ENCODE peak calls at places on chromosomes 7 and 10, in ten cellular contexts. Z, F, U, R, P, B, I, Y, A and O are unnamed samples.

GRCh38 chr10:18737236-18737635 is 78.0 kb downstream of the ARL5B start:
- DNase-seq in A (no peak), U (no peak), F (no peak), R (peak), B (no peak), P (no peak), I (no peak), Y (no peak), Z (peak), O (peak)

GRCh38 chr10:78436706-78437406 is 403.2 kb downstream of the RPS24 start:
- DNase-seq in U (no peak), P (no peak), I (no peak), B (no peak), Z (no peak), A (no peak), Y (no peak), F (peak), R (no peak), O (no peak)

GRCh38 chr10:81978238-81978637 is 103.2 kb downstream of the NRG3 start:
- DNase-seq in A (no peak), R (peak), Y (no peak), U (no peak), I (no peak), Z (no peak), F (no peak), B (no peak), P (peak), O (peak)

GRCh38 chr7:7311001-7311400 is 128.7 kb downstream of the C1GALT1 start:
- DNase-seq in Z (no peak), U (no peak), F (no peak), B (no peak), R (no peak), A (no peak), I (no peak), P (no peak), Y (no peak), O (no peak)

GRCh38 chr7:114944742-114945625 is 23.1 kb downstream of the MDFIC start:
- DNase-seq in U (peak), F (peak), P (no peak), A (no peak), Y (peak), B (no peak), Z (peak), R (peak), I (peak), O (peak)

GRCh38 chr10:132293416-132294195 is 14.1 kb downstream of the STK32C start:
- DNase-seq in P (no peak), Z (no peak), R (no peak), A (no peak), I (peak), B (no peak), F (peak), Y (no peak), U (peak), O (no peak)

GRCh38 chr10:73931767-73932624 is 21.1 kb downstream of the PLAU start:
- DNase-seq in I (no peak), F (peak), R (no peak), B (no peak), Z (no peak), A (peak), P (peak), U (no peak), Y (peak), O (no peak)

GRCh38 chr10:60810437-60811182 is 32.3 kb downstream of the CDK1 start:
- DNase-seq in F (no peak), U (no peak), P (no peak), B (no peak), I (peak), Y (peak), Z (peak), A (peak), R (peak), O (peak)

GRCh38 chr10:57692255-57692980 is 575.3 kb downstream of the IPMK start:
- DNase-seq in I (peak), Y (no peak), Z (peak), P (no peak), A (peak), R (peak), U (no peak), F (no peak), B (no peak), O (peak)

GRCh38 chr10:974038-974784 is 14.0 kb upstream of the GTPBP4 start:
- DNase-seq in Z (no peak), A (peak), U (no peak), R (no peak), Y (peak), I (peak), F (peak), P (no peak), B (no peak), O (peak)

GRCh38 chr7:5266148-5267028 is 16.4 kb upstream of the SLC29A4 start:
- DNase-seq in Z (no peak), P (no peak), B (no peak), R (peak), Y (no peak), I (peak), U (no peak), A (no peak), F (no peak), O (no peak)

GRCh38 chr10:7260912-7261700 is 149.7 kb downstream of the SFMBT2 start:
- DNase-seq in F (no peak), U (no peak), Y (no peak), R (peak), B (no peak), A (no peak), Z (peak), P (no peak), I (no peak), O (peak)

GRCh38 chr7:54839538-54840213 is 80.7 kb upstream of the SEC61G start:
- DNase-seq in U (peak), F (peak), R (peak), B (no peak), Z (peak), I (peak), A (peak), P (no peak), Y (peak), O (peak)

GRCh38 chr10:16735626-16736025 is 81.6 kb downstream of the RSU1 start:
- DNase-seq in U (no peak), A (no peak), Y (no peak), P (no peak), B (no peak), I (no peak), Z (no peak), R (no peak), F (no peak), O (no peak)

GRCh38 chr10:127522298-127522697 is 26.8 kb upstream of the NPS start:
- DNase-seq in P (no peak), R (no peak), Y (no peak), F (no peak), I (no peak), A (no peak), Z (no peak), B (no peak), U (no peak), O (no peak)

GRCh38 chr10:127524869-127525268 is 24.2 kb upstream of the NPS start:
- DNase-seq in Y (no peak), B (no peak), U (no peak), I (no peak), Z (no peak), R (peak), P (no peak), A (no peak), F (no peak), O (no peak)

GRCh38 chr10:127527320-127527719 is 21.8 kb upstream of the NPS start:
- DNase-seq in U (no peak), B (no peak), A (no peak), I (no peak), Z (no peak), R (no peak), F (no peak), Y (no peak), P (no peak), O (no peak)

GRCh38 chr10:127525686-127526085 is 23.4 kb upstream of the NPS start:
- DNase-seq in B (no peak), U (no peak), R (no peak), Y (no peak), P (no peak), F (no peak), Z (no peak), I (no peak), A (no peak), O (no peak)

GRCh38 chr10:127524229-127524628 is 24.9 kb upstream of the NPS start:
- DNase-seq in U (no peak), Z (no peak), Y (no peak), F (peak), P (no peak), I (no peak), A (no peak), R (no peak), B (no peak), O (no peak)
- TF ChIP-seq CTCF in U (no peak), Z (no peak), Y (no peak), F (peak), P (no peak), I (peak), A (no peak), R (no peak), B (no peak), O (peak)

DNA sequence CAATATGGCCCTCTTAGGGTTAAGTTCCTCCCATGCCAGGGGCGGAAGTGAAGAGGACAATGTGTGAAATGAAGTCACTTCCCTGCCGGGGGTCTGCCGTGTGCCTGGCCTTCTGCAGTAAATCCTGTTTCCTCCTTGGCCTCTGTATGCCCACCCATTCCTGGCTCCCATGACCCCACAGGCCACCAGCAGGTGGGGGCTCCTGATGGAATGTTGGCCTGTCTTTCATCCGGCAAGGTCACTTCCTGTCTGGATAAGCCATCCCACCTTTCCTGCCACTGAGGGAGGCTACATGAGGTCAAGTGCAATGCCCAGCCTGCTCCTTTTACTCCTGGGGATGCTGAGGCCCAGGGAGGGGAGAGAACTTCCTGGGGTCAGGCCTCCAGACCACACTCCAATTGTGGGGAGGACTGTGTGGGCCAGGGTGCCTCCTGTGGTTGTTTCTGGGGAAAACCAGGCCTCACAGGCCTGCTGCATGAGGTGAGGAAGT is 22.3 kb downstream of the PALD1 start:
- DNase-seq in F (no peak), U (no peak), Z (no peak), R (no peak), A (no peak), P (no peak), B (no peak), Y (no peak), I (no peak), O (no peak)
- TF ChIP-seq CTCF in F (no peak), U (no peak), Z (no peak), R (no peak), A (no peak), P (no peak), B (no peak), Y (no peak), I (no peak), O (no peak)

GRCh38 chr7:131896189-131896855 is 339.9 kb upstream of the PODXL start:
- DNase-seq in I (no peak), A (no peak), Z (no peak), R (no peak), Y (no peak), U (no peak), P (no peak), F (peak), B (no peak), O (no peak)

GRCh38 chr7:131890191-131890590 is 333.8 kb upstream of the PODXL start:
- DNase-seq in Y (no peak), U (no peak), P (no peak), B (no peak), A (no peak), F (no peak), Z (no peak), I (no peak), R (no peak), O (peak)

GRCh38 chr7:131895541-131896173 is 339.2 kb upstream of the PODXL start:
- DNase-seq in P (no peak), I (peak), Y (no peak), B (no peak), U (no peak), F (peak), A (no peak), Z (peak), R (peak), O (peak)

GRCh38 chr7:131897016-131897789 is 340.8 kb upstream of the PODXL start:
- DNase-seq in Z (peak), F (peak), R (no peak), I (peak), P (no peak), U (no peak), B (no peak), A (no peak), Y (no peak), O (peak)

DNA sequence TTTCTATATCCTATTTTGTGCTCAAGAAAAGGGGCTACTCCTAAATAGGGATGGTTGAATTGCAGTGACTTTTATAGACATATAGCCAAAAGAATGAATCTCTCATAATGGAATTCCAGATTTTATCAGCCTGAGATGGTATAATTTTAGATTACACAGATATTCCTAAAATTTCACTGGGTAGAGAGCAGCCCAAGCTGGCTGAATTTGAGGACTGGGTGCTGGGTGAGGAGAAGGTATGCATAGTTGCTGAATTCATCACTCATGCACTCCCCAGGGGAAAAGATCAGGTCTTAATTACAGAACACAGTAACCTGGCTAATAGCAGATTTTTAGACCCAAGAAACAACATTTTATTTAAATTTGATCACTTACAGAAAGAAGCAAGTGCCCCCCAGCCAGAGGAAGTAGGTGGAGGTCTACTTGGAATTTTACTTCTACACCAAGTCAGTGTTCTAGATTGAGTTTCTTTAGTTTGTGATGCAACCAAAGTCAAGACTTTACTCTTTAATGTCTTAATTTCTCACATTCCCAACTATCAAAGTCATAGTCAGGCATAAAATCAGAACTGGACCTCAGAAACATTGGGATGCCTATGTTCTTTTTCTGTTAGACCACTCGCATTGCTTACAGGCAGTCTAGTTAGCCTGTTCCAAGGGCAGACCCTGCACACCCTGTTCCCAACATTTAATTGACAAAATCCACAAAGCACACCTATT is 337.4 kb upstream of the PODXL start:
- DNase-seq in I (no peak), A (no peak), P (no peak), Y (no peak), U (no peak), B (no peak), Z (no peak), F (peak), R (no peak), O (peak)
- TF ChIP-seq CTCF in I (no peak), A (no peak), P (no peak), Y (no peak), U (no peak), B (no peak), Z (no peak), F (no peak), R (no peak), O (no peak)

GRCh38 chr7:157299317-157299612 is 37.5 kb upstream of the DNAJB6 start:
- DNase-seq in I (peak), Z (no peak), A (no peak), B (no peak), P (no peak), Y (no peak), U (no peak), R (no peak), F (no peak), O (no peak)

GRCh38 chr7:157302314-157302711 is 34.5 kb upstream of the DNAJB6 start:
- DNase-seq in F (no peak), B (peak), Z (peak), A (peak), P (peak), R (peak), U (no peak), I (peak), Y (peak), O (peak)

GRCh38 chr7:157300406-157300770 is 36.4 kb upstream of the DNAJB6 start:
- DNase-seq in F (no peak), B (no peak), A (no peak), R (no peak), P (no peak), U (no peak), Z (no peak), Y (no peak), I (peak), O (no peak)

GRCh38 chr7:157297071-157297638 is 39.6 kb upstream of the DNAJB6 start:
- DNase-seq in I (peak), B (no peak), Y (no peak), P (no peak), Z (no peak), R (no peak), A (no peak), U (no peak), F (no peak), O (no peak)

DNA sequence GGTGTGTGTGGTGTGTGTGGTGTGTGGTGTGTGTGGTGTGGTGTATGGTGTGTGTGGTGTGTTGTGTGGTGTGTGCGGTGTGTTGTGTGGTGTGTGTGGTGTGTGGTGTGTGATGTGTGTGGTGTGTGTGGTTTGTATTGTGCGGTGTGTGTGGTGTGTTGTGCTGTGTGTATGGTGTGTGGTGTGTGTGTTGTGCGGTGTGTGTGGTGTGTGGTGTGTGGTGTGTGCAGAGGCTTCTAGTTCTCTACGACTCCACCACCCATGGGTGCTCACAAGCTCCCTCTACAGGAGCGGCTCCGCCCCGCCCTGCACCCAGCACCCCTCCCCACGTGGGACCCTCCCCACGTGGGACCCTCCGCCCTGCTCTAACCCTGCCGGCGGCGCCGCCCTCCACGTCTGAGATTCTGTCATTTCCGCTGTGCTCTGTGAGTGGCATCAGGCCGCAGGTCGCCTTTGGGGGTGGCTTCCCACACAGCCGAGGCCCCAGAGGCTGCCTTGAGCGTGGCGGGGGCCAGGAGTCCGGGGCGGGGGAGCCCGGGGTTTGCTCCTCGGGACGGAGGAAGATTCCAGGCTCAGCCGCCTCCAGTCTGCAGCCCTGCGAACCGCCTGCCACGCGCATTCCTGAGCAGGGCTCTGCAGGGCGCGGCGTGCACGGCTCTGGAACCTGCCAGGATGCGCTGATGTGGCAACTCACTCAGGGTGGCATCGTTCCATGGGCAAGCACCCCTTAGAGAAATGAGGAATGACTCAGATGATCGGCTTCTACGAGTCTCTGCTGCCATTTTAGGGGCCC is 37.0 kb upstream of the DNAJB6 start:
- DNase-seq in U (no peak), Z (no peak), A (peak), Y (no peak), B (no peak), P (no peak), F (peak), R (peak), I (peak), O (no peak)
- TF ChIP-seq CTCF in U (no peak), Z (no peak), A (peak), Y (no peak), B (no peak), P (peak), F (peak), R (peak), I (no peak), O (peak)

GRCh38 chr10:129929343-129930297 is 34.5 kb downstream of the EBF3 start:
- DNase-seq in I (no peak), A (no peak), U (peak), B (no peak), R (no peak), F (peak), Z (no peak), P (no peak), Y (no peak), O (no peak)
- TF ChIP-seq CTCF in I (no peak), A (no peak), U (no peak), B (no peak), R (no peak), F (peak), Z (no peak), P (no peak), Y (no peak), O (no peak)

GRCh38 chr7:1361756-1362125 is 97.5 kb downstream of the MICALL2 start:
- DNase-seq in I (no peak), R (no peak), Z (no peak), P (no peak), B (no peak), U (no peak), Y (no peak), A (no peak), F (no peak), O (no peak)

GRCh38 chr7:1362301-1362700 is 97.0 kb downstream of the MICALL2 start:
- DNase-seq in Y (no peak), B (no peak), P (no peak), U (no peak), R (no peak), F (no peak), I (no peak), A (no peak), Z (no peak), O (no peak)

GRCh38 chr7:1365846-1366245 is 93.4 kb downstream of the MICALL2 start:
- DNase-seq in Z (no peak), R (no peak), F (no peak), I (no peak), B (no peak), P (no peak), Y (no peak), U (no peak), A (no peak), O (no peak)

GRCh38 chr7:1364906-1365570 is 94.2 kb downstream of the MICALL2 start:
- DNase-seq in Z (no peak), A (no peak), P (no peak), Y (no peak), U (no peak), F (no peak), I (no peak), B (no peak), R (no peak), O (no peak)

GRCh38 chr7:1364068-1364905 is 95.0 kb downstream of the MICALL2 start:
- DNase-seq in Z (no peak), Y (no peak), A (no peak), F (no peak), R (no peak), I (peak), U (no peak), P (no peak), B (no peak), O (no peak)
- TF ChIP-seq CTCF in Z (no peak), Y (no peak), A (no peak), F (no peak), R (no peak), I (no peak), U (no peak), P (no peak), B (no peak), O (no peak)

GRCh38 chr10:11699546-11700097 is 42.6 kb upstream of the ECHDC3 start:
- DNase-seq in A (no peak), P (no peak), U (no peak), Y (no peak), F (no peak), B (no peak), Z (no peak), I (no peak), R (no peak), O (no peak)
- TF ChIP-seq CTCF in A (no peak), P (no peak), U (no peak), Y (no peak), F (no peak), B (no peak), Z (no peak), I (no peak), R (no peak), O (no peak)